ENCODE peak calls at places on chromosome 20, in six cellular contexts. G is progenitor cell of endocrine pancreas, W is SK-N-SH, K is left ventricle myocardium inferior, Q is cardiac fibroblast, M is B cell. E is an unnamed sample.

GRCh38 chr20:40634891-40635290 is 54.1 kb downstream of the MAFB start:
- DNase-seq in W (no peak), M (no peak), Q (no peak), K (no peak), G (no peak), E (no peak)

GRCh38 chr20:44560229-44560628 is 22.1 kb upstream of the PKIG start:
- DNase-seq in K (no peak), Q (no peak), M (no peak), G (no peak), W (no peak), E (no peak)

GRCh38 chr20:57306747-57307146 is 22.9 kb upstream of the SPO11 start:
- DNase-seq in G (no peak), K (no peak), Q (no peak), M (no peak), W (no peak), E (no peak)

GRCh38 chr20:37904845-37905244 is 1.9 kb downstream of the VSTM2L start:
- DNase-seq in M (no peak), W (no peak), K (no peak), Q (no peak), G (no peak), E (no peak)

GRCh38 chr20:52783769-52784168 is 188.4 kb upstream of the TSHZ2 start:
- DNase-seq in K (no peak), G (no peak), Q (peak; percentile 8), W (no peak), M (no peak), E (peak; percentile 43)

GRCh38 chr20:61888101-61888865 is 177.4 kb downstream of the TAF4 start:
- DNase-seq in M (no peak), G (no peak), K (no peak), Q (no peak), W (no peak), E (peak; percentile 12)

GRCh38 chr20:1317545-1318255 is 11.2 kb downstream of the SDCBP2 start:
- DNase-seq in G (no peak), W (no peak), Q (no peak), M (no peak), K (no peak), E (no peak)

GRCh38 chr20:35286899-35287508 is 2.4 kb upstream of the EIF6 start:
- DNase-seq in G (no peak), W (no peak), Q (no peak), K (no peak), M (no peak), E (no peak)

GRCh38 chr20:53609501-53610445 is 16.1 kb upstream of the ZNF217 start:
- DNase-seq in G (no peak), M (peak; percentile 50), K (peak; percentile 41), Q (peak; percentile 43), W (no peak), E (peak; percentile 24)

GRCh38 chr20:62996596-62996982 is 10.2 kb downstream of the BHLHE23 start:
- DNase-seq in Q (no peak), G (no peak), M (no peak), K (no peak), W (no peak), E (no peak)

GRCh38 chr20:16810216-16810615 is 62.1 kb downstream of the OTOR start:
- DNase-seq in M (no peak), W (no peak), K (no peak), G (no peak), Q (no peak), E (no peak)

GRCh38 chr20:64225166-64225595 is 30.4 kb upstream of the PCMTD2 start:
- DNase-seq in W (no peak), G (no peak), M (no peak), Q (no peak), K (no peak), E (no peak)

GRCh38 chr20:1945134-1945618 is 48.7 kb downstream of the PDYN start:
- DNase-seq in M (no peak), Q (peak; percentile 87), W (no peak), G (no peak), K (peak; percentile 41), E (no peak)

GRCh38 chr20:3222635-3223600 is 13.6 kb downstream of the ITPA start:
- DNase-seq in W (no peak), Q (no peak), G (no peak), K (peak; percentile 70), M (peak; percentile 75), E (peak; percentile 35)

GRCh38 chr20:3199976-3200755 is 4.3 kb downstream of the DDRGK1 start:
- DNase-seq in Q (no peak), M (no peak), K (no peak), W (no peak), G (no peak), E (no peak)

GRCh38 chr20:53291548-53291947 is 302.1 kb downstream of the ZNF217 start:
- DNase-seq in Q (no peak), K (no peak), M (no peak), G (no peak), W (no peak), E (peak; percentile 27)

GRCh38 chr20:33685328-33686007 is 717 bp downstream of the E2F1 start:
- DNase-seq in W (peak; percentile 80), K (no peak), G (peak; percentile 50), M (peak; percentile 70), Q (no peak), E (peak; percentile 89)

GRCh38 chr20:17721802-17722486 is 22.2 kb downstream of the BANF2 start:
- DNase-seq in M (no peak), W (no peak), K (no peak), Q (no peak), G (no peak), E (no peak)

GRCh38 chr20:11172881-11173280 is 499.1 kb upstream of the JAG1 start:
- DNase-seq in M (no peak), G (no peak), W (no peak), K (no peak), Q (peak; percentile 36), E (no peak)

GRCh38 chr20:49306903-49307336 is 29.1 kb upstream of the ZNFX1 start:
- DNase-seq in M (no peak), K (no peak), Q (no peak), G (no peak), W (peak; percentile 28), E (no peak)

DNA sequence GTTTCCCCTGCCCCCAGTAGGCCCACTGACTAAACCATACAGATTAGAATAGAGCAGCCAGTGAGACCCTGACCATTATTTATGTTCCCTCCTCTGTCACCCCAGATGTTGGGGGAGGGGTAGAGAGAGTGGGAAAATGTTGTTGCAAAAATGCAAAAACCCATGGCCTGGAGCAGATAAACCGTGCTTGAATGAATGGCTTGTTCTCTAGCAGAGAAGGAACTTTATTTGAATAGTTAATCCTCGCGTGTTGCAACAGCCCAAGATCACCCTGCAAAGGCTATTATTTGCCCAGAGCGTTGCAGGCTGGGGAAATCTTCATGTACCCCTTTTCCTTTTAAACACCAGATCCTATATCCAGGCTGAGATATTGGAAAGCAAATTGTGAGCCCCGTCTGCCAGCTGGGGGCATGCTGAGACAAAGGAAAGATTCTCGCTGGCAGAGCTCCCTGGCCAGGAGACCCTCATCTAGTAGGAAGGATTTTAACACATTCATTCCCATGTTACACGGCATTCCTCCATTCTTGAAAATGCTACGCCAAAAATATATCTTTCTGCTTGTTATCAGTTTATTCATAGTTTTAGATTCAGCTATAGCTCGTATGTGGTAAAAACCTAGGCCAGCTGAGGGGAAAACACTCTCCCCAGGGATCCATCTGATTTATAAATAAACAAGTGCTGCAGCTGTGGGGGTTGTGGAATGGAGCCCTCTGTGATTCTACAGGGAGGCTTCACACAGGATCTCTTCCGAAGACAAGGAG is 53.0 kb downstream of the LINC00237 start:
- DNase-seq in W (peak; percentile 20), G (no peak), Q (no peak), K (no peak), M (no peak), E (no peak)
- TF ChIP-seq CTCF in W (no peak), G (no peak), Q (no peak), K (no peak), M (no peak), E (no peak)

GRCh38 chr20:36670665-36671357 is 24.8 kb upstream of the SLA2 start:
- DNase-seq in K (no peak), W (no peak), M (no peak), G (no peak), Q (no peak), E (no peak)

GRCh38 chr20:36663026-36663425 is 17.0 kb upstream of the SLA2 start:
- DNase-seq in G (no peak), M (no peak), K (no peak), Q (peak; percentile 5), W (no peak), E (no peak)

DNA sequence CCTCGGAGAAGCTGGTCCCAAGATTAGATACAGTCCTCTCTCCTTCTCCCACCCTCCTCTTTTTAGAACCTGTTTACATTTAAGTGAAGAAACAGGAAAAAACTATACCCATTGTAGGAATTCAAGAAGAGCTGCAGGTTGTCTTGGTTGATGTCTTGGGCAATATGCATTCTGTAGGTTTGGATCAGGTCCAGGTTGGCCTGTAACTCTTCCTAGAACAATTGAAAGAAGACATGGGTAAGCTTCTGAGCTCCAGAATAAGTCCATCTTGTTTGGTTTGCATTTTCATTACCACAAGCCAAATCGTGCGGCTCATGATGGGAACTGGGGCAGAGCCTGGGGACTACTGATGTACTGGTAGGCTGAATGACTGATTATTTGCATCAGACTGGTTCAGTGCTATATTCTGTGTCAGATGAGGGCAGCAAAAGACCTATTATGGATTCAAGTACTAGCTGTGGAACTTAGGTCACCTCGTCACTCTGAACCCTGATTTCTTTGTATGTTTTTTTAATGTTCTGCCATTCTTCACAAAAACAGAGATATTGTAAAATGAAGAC is 20.3 kb upstream of the SLA2 start:
- DNase-seq in K (no peak), Q (peak; percentile 54), W (no peak), M (peak; percentile 39), G (no peak), E (no peak)
- TF ChIP-seq CTCF in K (peak; percentile 33), Q (no peak), W (peak; percentile 17), M (peak; percentile 30), G (no peak), E (no peak)

GRCh38 chr20:9359561-9360308 is 154.7 kb upstream of the LAMP5 start:
- DNase-seq in W (peak; percentile 33), Q (peak; percentile 80), G (no peak), K (no peak), M (no peak), E (peak; percentile 25)
- TF ChIP-seq CTCF in W (peak; percentile 69), Q (peak; percentile 39), G (peak; percentile 68), K (peak; percentile 70), M (no peak), E (peak; percentile 41)

GRCh38 chr20:46905364-46906125 is 10.9 kb downstream of the EYA2 start:
- DNase-seq in M (no peak), W (no peak), G (no peak), Q (peak; percentile 20), K (no peak), E (no peak)

GRCh38 chr20:46900826-46901225 is 6.2 kb downstream of the EYA2 start:
- DNase-seq in Q (no peak), G (no peak), W (no peak), M (no peak), K (no peak), E (no peak)

GRCh38 chr20:46903256-46903655 is 8.6 kb downstream of the EYA2 start:
- DNase-seq in W (no peak), G (no peak), Q (no peak), K (no peak), M (no peak), E (no peak)

GRCh38 chr20:46901638-46902037 is 7.0 kb downstream of the EYA2 start:
- DNase-seq in K (no peak), Q (no peak), G (no peak), W (no peak), M (no peak), E (no peak)

DNA sequence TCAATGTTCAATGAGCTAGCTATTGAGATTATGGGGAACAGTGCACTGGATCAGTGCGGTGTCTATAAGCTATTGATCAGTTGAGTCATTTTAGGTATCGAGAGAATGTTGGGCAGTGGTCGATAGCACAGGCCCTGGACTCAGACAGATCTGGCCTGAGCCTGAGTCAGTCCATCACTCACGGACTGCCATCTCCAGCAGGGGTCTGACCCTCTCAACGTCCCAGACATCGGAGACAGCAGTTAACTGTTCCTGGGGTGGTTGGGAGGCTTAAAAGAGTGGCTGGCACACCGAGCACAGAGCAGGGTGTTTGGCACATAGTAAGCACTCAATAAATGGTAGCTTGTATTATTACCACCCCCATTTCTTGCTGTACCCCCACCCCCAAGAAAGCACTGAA is 9.3 kb downstream of the EYA2 start:
- DNase-seq in G (no peak), K (no peak), W (no peak), Q (no peak), M (no peak), E (no peak)
- TF ChIP-seq CTCF in G (no peak), K (no peak), W (no peak), Q (no peak), M (no peak), E (no peak)

E was measured in glutamatergic neuron.